ENCODE peak calls at places on chromosomes 16 and 17, in four cellular contexts. A is GM20000, T is endothelial cell of umbilical vein, E is BJ. H is an unnamed sample.
A peak's percentile ranks its signal among the peaks of the same experiment; 100 is the strongest.

GRCh38 chr17:79340286-79340685 is 265.7 kb downstream of the ENGASE start:
- DNase-seq in A (no peak), T (no peak), E (no peak), H (no peak)

GRCh38 chr17:41657936-41658335 is 30.7 kb upstream of the EIF1 start:
- DNase-seq in A (no peak), T (no peak), E (no peak), H (no peak)

GRCh38 chr16:28977703-28978641 is 3.4 kb downstream of the SPNS1 start:
- DNase-seq in A (peak; percentile 51), T (no peak), E (no peak), H (no peak)

GRCh38 chr16:14315683-14316320 is 244.7 kb downstream of the MRTFB start:
- DNase-seq in A (no peak), T (no peak), E (no peak), H (no peak)

GRCh38 chr17:234163-235047 is 53.0 kb upstream of the DOC2B start:
- DNase-seq in A (no peak), T (peak; percentile 46), E (no peak), H (no peak)

GRCh38 chr16:58499615-58500328 is at the start of gene NDRG4:
- DNase-seq in A (peak; percentile 75), T (peak; percentile 56), E (peak; percentile 46), H (peak; percentile 58)

GRCh38 chr17:42337442-42337841 is 49.1 kb downstream of the STAT5A start:
- DNase-seq in A (peak; percentile 66), T (no peak), E (no peak), H (peak; percentile 59)

GRCh38 chr16:15521758-15522509 is 87.5 kb downstream of the BMERB1 start:
- DNase-seq in A (no peak), T (peak; percentile 72), E (no peak), H (no peak)

GRCh38 chr17:17780941-17781590 is 55.7 kb downstream of the SREBF1 start:
- DNase-seq in A (no peak), T (peak; percentile 21), E (no peak), H (peak; percentile 31)

GRCh38 chr16:66511615-66512500 is 38.1 kb downstream of the TK2 start:
- DNase-seq in A (no peak), T (peak; percentile 70), E (no peak), H (no peak)

GRCh38 chr16:49588729-49589384 is 215.3 kb downstream of the C16orf78 start:
- DNase-seq in A (no peak), T (no peak), E (no peak), H (no peak)

GRCh38 chr16:53132406-53132805 is 77.6 kb downstream of the CHD9 start:
- DNase-seq in A (no peak), T (no peak), E (no peak), H (no peak)

GRCh38 chr16:89320717-89321501 is 103.4 kb downstream of the ZNF778 start:
- DNase-seq in A (no peak), T (no peak), E (no peak), H (no peak)

GRCh38 chr17:7844292-7845154 is 10.3 kb upstream of the TMEM88 start:
- DNase-seq in A (peak; percentile 95), T (peak; percentile 92), E (no peak), H (no peak)

GRCh38 chr17:7842380-7842949 is 8.4 kb downstream of the KDM6B start:
- DNase-seq in A (peak; percentile 84), T (peak; percentile 91), E (no peak), H (no peak)

GRCh38 chr17:7841622-7842379 is 7.8 kb downstream of the KDM6B start:
- DNase-seq in A (peak; percentile 82), T (peak; percentile 92), E (no peak), H (no peak)

GRCh38 chr17:7843536-7844291 is 9.7 kb downstream of the KDM6B start:
- DNase-seq in A (peak; percentile 94), T (peak; percentile 86), E (no peak), H (no peak)

DNA sequence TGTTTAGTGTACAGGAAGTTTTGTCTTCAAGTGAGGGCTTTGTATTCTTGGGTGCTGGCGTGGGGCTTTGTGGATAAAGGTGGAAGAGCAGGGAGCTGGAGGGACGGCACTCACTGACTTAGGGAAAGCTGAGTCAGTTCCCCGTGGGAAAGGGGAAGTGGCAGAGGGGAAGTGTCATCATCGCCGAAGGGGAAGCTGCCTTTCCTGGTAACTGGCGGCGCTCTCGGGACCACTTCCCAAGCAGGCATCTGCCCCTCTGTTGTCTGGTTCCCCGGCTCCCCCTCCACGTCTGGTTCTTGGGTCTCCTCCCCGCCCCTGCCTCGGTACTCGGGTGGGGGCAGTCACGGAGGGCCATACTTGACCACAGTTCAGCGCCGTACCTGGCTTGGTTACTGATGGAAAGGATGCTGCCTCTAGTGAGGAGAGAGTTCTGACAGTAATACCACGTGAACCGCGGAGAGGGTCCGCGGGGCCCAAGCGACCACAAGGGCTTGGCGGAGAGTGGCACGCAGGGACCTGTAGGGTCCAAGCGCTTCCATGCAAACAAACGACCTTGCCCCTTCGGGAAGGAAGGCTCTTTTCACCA is 9.0 kb downstream of the KDM6B start:
- DNase-seq in A (no peak), T (peak; percentile 95), E (no peak), H (no peak)
- TF ChIP-seq CTCF in A (no peak), T (no peak), E (no peak), H (no peak)

DNA sequence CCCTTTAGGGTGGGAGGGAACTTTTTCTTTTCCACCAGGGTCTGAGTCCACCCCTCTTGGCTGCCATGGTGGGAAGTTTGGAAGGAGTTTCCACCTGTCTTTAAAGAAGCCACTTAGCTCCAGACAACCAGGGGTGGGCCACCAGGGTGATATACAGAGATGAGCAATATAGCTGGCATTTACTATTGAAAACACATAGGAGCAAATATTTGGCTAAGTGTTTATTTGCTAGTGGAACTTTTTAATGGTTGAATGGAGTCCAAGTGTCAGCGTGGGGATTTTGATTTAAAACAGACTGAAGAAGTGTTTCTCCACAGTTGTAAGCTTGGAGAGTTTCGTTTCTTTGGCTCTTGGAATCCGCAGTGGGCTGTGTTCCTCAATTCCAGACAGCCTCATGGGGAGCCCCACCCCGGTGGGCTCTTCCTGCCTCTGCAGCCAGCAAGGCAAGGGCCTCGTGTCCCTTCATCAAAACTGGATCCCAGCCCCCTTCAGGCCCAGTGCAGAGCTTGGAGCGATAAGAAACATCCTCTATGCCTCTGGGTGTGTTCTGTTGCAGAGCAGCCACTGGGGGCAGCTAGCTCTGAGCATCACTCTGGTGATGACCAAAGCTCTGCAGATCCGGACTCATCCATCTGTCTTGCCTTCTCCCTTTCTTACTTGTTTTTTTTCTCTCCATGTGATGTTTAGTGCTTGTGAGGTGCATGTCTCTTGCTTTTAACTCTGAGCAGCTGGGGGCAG is 36.1 kb downstream of the NOG start:
- DNase-seq in A (no peak), T (no peak), E (no peak), H (no peak)
- TF ChIP-seq CTCF in A (no peak), T (peak; percentile 25), E (peak; percentile 76), H (peak; percentile 64)

DNA sequence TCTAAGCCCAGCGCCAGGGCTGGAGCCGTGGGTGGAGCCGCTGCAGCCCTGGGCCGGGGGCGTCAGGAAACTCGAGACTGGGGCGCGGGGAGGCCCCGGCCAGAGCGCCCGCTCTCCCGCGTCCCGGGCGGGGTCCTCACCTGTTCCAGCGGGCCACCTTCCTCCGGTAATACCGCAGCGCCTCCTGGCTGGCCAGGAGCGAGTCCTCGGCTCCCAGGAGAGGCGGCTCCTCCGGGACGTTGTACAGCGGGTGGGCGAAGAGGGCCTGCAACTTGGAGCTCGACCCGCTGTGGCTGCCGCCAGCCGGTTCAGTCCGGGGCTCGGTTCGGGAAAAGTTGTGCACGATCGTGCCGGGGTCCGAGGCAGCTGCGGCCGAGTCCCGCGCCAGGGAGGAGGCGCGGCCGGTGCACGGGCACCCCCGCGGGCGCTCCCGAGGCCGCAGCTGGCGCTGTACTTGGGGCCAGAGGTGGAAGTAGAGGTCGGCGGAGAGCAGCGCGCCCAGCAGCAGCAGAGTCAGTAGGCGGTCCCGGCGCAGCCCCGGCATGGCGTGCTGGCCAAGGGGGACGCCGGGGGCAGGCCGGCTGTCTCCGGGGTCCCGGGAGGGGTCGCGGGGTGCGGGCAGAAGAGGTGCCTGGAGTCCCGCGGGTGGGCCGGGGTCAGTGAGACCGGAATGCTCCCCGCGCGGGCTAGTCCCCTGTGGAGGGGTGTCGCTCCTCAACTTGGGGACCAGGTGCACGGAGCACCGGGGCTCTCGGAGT is 865 bp downstream of the FAM20A start:
- DNase-seq in A (peak; percentile 54), T (no peak), E (no peak), H (no peak)
- TF ChIP-seq CTCF in A (no peak), T (no peak), E (peak; percentile 40), H (no peak)

GRCh38 chr16:733382-734207 is 6.7 kb downstream of the HAGHL start:
- DNase-seq in A (no peak), T (no peak), E (no peak), H (no peak)
- TF ChIP-seq CTCF in A (peak; percentile 26), T (peak; percentile 58), E (peak; percentile 61), H (peak; percentile 58)

GRCh38 chr17:54085020-54085419 is 262.3 kb downstream of the KIF2B start:
- DNase-seq in A (no peak), T (no peak), E (no peak), H (no peak)

DNA sequence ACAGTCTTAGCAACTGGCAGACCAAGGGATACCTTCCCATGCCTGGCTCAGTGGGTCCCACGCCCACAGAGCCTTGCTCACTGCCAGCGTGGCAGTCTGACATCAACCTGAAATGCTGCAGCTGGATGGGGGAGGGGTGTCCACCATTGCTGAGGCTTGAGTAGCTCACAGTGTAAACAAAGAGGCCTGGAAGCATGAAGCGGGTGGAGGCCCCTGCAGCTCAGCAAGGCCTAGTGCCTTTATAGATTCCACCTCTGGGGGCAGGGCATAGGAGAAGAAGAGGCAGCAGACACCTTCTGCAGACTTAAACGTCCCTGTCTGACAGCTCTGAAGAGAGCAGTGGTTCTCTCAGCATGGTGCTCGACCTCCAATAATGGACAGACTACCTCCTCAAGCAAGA is 263.2 kb downstream of the KIF2B start:
- DNase-seq in A (no peak), T (no peak), E (no peak), H (no peak)
- TF ChIP-seq CTCF in A (no peak), T (no peak), E (no peak), H (no peak)

H was measured in AG04449.